ENCODE peak calls at places on chromosomes 3 and 15, in six cellular contexts. One of them, this sample, is unnamed.

GRCh38 chr15:40358492-40359353 is 704 bp downstream of the DISP2 start:
- DNase-seq in PC-3: peak; percentile 27
- DNase-seq in astrocyte: no peak
- DNase-seq in astrocyte of the cerebellum: no peak
- DNase-seq in A549: no peak
- DNase-seq in right atrium auricular region: no peak
- DNase-seq in this sample: no peak

GRCh38 chr15:22979069-22979698 is 984 bp downstream of the CYFIP1 start:
- DNase-seq in PC-3: peak; percentile 71
- DNase-seq in astrocyte: peak; percentile 40
- DNase-seq in astrocyte of the cerebellum: no peak
- DNase-seq in A549: peak; percentile 67
- DNase-seq in right atrium auricular region: peak; percentile 75
- DNase-seq in this sample: no peak

GRCh38 chr15:35674873-35675781 is 129.2 kb upstream of the DPH6 start:
- DNase-seq in PC-3: no peak
- DNase-seq in astrocyte: peak; percentile 39
- DNase-seq in astrocyte of the cerebellum: no peak
- DNase-seq in A549: no peak
- DNase-seq in right atrium auricular region: no peak
- DNase-seq in this sample: peak; percentile 31

GRCh38 chr15:48190932-48191573 is 412 bp upstream of the CTXN2 start:
- DNase-seq in PC-3: peak; percentile 63
- DNase-seq in astrocyte: peak; percentile 51
- DNase-seq in astrocyte of the cerebellum: peak; percentile 65
- DNase-seq in A549: no peak
- DNase-seq in right atrium auricular region: no peak
- DNase-seq in this sample: no peak

GRCh38 chr3:179971280-179971679 is 65.5 kb downstream of the PEX5L start:
- DNase-seq in PC-3: peak; percentile 43
- DNase-seq in astrocyte: no peak
- DNase-seq in astrocyte of the cerebellum: no peak
- DNase-seq in A549: no peak
- DNase-seq in right atrium auricular region: no peak
- DNase-seq in this sample: no peak

GRCh38 chr3:17030956-17031652 is 146.3 kb downstream of the PLCL2 start:
- DNase-seq in PC-3: no peak
- DNase-seq in astrocyte: no peak
- DNase-seq in astrocyte of the cerebellum: no peak
- DNase-seq in A549: no peak
- DNase-seq in right atrium auricular region: no peak
- DNase-seq in this sample: no peak

GRCh38 chr3:127786358-127787070 is 35.8 kb downstream of the MGLL start:
- DNase-seq in PC-3: no peak
- DNase-seq in astrocyte: peak; percentile 38
- DNase-seq in astrocyte of the cerebellum: no peak
- DNase-seq in A549: no peak
- DNase-seq in right atrium auricular region: peak; percentile 78
- DNase-seq in this sample: peak; percentile 55

GRCh38 chr3:184176377-184177330 is 2.0 kb downstream of the AP2M1 start:
- DNase-seq in PC-3: peak; percentile 81
- DNase-seq in astrocyte: peak; percentile 90
- DNase-seq in astrocyte of the cerebellum: peak; percentile 87
- DNase-seq in A549: peak; percentile 64
- DNase-seq in right atrium auricular region: peak; percentile 87
- DNase-seq in this sample: peak; percentile 68

GRCh38 chr3:195312714-195313113 is 41.8 kb upstream of the XXYLT1 start:
- DNase-seq in PC-3: no peak
- DNase-seq in astrocyte: no peak
- DNase-seq in astrocyte of the cerebellum: no peak
- DNase-seq in A549: no peak
- DNase-seq in right atrium auricular region: no peak
- DNase-seq in this sample: no peak

GRCh38 chr15:101165905-101166471 is 85.9 kb downstream of the CHSY1 start:
- DNase-seq in PC-3: no peak
- DNase-seq in astrocyte: no peak
- DNase-seq in astrocyte of the cerebellum: no peak
- DNase-seq in A549: no peak
- DNase-seq in right atrium auricular region: no peak
- DNase-seq in this sample: no peak

GRCh38 chr15:101167791-101168462 is 83.9 kb downstream of the CHSY1 start:
- DNase-seq in PC-3: peak; percentile 93
- DNase-seq in astrocyte: peak; percentile 99
- DNase-seq in astrocyte of the cerebellum: peak; percentile 73
- DNase-seq in A549: no peak
- DNase-seq in right atrium auricular region: peak; percentile 79
- DNase-seq in this sample: peak; percentile 34

GRCh38 chr15:101168463-101168824 is 83.4 kb downstream of the CHSY1 start:
- DNase-seq in PC-3: no peak
- DNase-seq in astrocyte: peak; percentile 94
- DNase-seq in astrocyte of the cerebellum: no peak
- DNase-seq in A549: no peak
- DNase-seq in right atrium auricular region: no peak
- DNase-seq in this sample: no peak

GRCh38 chr15:101168898-101169297 is 83.0 kb downstream of the CHSY1 start:
- DNase-seq in PC-3: no peak
- DNase-seq in astrocyte: no peak
- DNase-seq in astrocyte of the cerebellum: no peak
- DNase-seq in A549: no peak
- DNase-seq in right atrium auricular region: no peak
- DNase-seq in this sample: no peak

DNA sequence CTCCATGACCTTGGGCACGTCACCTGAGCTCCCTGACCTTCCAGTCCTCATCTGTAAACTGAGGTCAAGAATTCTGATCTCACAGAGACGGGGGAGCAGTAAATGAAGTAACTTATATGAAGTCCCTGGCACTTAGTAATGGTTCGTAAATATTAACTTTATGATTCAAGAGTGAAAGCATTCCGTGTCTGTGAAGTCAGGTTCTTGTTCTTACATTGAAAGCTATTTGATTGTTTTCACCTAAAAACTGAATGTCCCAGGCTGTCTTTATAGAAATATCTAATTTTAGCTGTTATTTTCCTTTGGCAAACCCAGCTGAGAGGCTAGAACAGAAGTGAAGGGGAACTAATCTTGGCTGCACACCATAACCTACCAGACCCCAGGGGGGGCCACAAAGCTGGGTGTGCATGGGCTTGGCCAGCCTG is 84.5 kb downstream of the CHSY1 start:
- DNase-seq in PC-3: peak; percentile 53
- DNase-seq in astrocyte: peak; percentile 39
- DNase-seq in astrocyte of the cerebellum: no peak
- DNase-seq in A549: no peak
- DNase-seq in right atrium auricular region: no peak
- DNase-seq in this sample: no peak
- TF ChIP-seq CTCF in PC-3: no peak
- TF ChIP-seq CTCF in astrocyte: no peak
- TF ChIP-seq CTCF in astrocyte of the cerebellum: no peak
- TF ChIP-seq CTCF in A549: no peak
- TF ChIP-seq CTCF in right atrium auricular region: no peak
- TF ChIP-seq CTCF in this sample: no peak

DNA sequence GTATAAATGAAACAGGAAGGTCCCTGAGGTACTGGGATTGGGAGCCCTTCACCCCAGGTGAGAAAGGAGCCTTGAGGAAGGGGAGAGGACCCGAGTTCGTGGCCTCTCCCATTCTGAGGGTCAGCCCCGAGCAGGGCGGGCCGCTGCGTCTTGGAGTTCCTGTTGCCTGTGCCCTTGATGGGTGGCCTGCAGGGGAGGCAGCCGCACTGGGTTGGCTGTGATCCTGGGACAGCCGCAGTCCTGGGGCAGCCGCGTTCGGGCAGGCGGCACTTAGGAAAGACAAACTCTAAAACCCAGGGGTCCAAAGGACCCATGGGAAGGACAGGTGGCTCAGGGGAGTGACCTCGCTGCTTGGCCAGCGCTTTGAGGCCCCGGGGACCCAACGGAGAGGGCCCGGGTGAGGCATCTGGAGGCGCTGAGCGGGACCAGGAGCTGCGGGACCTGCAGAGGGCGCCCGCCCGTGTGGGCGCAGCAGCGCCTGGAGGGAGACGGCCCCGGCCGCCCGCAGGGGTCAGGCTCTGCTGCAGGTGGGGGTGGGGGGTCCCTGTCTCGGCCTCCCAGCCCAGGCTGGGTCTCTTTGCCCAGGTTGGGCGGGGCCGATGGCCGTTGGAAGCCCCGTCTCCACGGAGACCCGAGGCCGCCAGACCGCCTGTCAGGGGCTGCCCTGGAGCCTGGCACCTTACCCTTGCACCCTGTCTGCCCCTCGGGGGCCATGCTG is 65.1 kb downstream of the HMCES start:
- DNase-seq in PC-3: no peak
- DNase-seq in astrocyte: no peak
- DNase-seq in astrocyte of the cerebellum: no peak
- DNase-seq in A549: peak; percentile 44
- DNase-seq in right atrium auricular region: no peak
- DNase-seq in this sample: no peak
- H3K4me3 ChIP-seq in PC-3: no peak overlapping the region
- H3K4me3 ChIP-seq in astrocyte: no peak overlapping the region
- H3K4me3 ChIP-seq in astrocyte of the cerebellum: peak overlapping the region; percentile 19
- H3K4me3 ChIP-seq in A549: peak overlapping the region; percentile 47
- H3K4me3 ChIP-seq in right atrium auricular region: peak overlapping the region; percentile 40
- H3K4me3 ChIP-seq in this sample: peak overlapping the region; percentile 22

DNA sequence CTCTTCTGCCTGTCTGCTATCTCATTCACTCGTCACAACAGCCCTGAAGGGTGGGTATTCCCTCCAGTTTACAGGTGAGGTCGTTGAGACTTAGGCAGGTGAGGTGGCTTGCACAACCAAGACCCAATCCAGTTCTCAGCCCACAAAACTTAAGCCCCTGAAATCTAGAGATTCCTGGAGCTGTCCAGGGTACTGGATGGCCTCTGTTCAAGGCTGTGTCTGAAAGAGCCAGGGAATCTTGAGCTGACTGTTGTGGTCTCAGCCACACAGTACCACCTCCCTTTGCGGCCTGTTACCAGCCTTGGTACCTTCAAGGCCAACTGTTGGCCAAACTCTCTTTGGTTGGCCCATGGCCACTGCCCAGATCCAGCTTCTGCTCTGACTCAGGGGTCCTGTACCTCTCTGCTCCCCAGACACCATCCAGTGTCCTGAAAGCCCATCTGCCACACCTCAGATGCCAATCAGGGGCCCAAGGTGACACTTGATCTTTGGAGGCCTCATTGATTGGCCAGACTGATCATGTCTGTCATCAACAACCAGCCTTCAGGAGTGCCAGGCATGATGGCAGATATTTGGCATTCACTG is 10.9 kb upstream of the FAM107A start:
- DNase-seq in PC-3: peak; percentile 48
- DNase-seq in astrocyte: peak; percentile 19
- DNase-seq in astrocyte of the cerebellum: no peak
- DNase-seq in A549: no peak
- DNase-seq in right atrium auricular region: no peak
- DNase-seq in this sample: no peak
- TF ChIP-seq CTCF in PC-3: no peak
- TF ChIP-seq CTCF in astrocyte: no peak
- TF ChIP-seq CTCF in astrocyte of the cerebellum: no peak
- TF ChIP-seq CTCF in A549: no peak
- TF ChIP-seq CTCF in right atrium auricular region: no peak
- TF ChIP-seq CTCF in this sample: no peak

DNA sequence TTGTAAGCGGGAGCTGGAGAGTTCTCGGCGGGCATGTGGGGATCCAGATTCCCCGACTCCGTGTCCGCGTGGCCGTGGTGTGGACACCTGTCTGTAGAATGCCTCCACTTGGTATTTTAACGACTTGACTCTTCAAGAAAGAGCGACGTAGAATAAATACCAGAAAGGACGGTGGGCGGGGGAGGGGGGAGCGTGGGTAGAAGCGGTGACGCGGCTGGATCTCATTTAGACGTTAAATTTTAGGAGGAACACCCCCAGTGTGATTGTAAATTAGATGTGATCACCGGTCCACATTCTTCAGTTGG is 625 bp upstream of the PYGO1 start:
- DNase-seq in PC-3: peak; percentile 15
- DNase-seq in astrocyte: no peak
- DNase-seq in astrocyte of the cerebellum: no peak
- DNase-seq in A549: no peak
- DNase-seq in right atrium auricular region: no peak
- DNase-seq in this sample: no peak
- H3K4me3 ChIP-seq in PC-3: peak overlapping the region; percentile 62
- H3K4me3 ChIP-seq in astrocyte: peak overlapping the region; percentile 64
- H3K4me3 ChIP-seq in astrocyte of the cerebellum: peak overlapping the region; percentile 65
- H3K4me3 ChIP-seq in A549: peak overlapping the region; percentile 78
- H3K4me3 ChIP-seq in right atrium auricular region: peak overlapping the region; percentile 69
- H3K4me3 ChIP-seq in this sample: peak overlapping the region; percentile 74

DNA sequence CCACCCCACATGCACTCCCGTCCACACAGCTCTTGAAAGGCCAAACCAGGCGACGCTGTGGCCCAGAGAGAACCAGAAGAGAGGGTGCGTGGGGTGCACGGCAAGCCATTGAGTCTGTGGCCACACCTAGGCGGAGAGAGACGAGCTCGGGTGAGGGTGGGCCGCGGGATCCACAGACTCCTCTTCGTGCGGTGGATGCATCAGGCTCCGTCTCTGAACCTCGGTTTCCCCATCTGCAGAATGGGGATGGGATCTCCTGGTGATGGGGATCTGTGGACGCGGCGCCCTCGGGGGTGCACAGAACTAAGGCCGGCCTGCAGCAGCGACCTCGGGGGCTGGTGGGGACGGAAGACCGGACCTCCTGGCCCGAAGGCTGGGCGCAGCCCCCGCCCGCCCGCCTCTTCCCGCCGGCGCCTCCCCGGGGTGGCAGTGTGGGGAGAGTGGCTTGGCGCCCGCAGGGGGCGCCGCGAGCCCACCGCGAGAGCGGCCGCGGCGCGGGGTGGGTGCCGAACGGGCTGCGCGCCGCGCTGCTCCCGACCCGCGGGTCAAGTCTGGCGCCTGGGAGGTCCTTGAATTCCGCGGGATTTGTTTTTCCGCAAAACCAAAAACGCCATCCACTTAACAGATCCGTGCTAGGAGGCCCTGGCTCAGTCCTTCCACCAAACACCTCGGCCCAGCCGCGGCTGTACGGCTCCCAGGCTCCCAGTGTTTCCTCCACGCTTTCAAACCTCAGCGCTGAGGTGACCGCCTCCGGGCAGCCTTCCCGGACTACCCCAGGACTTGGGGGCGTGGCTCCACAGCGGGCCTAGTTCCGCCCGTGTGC is 13.2 kb upstream of the ADPGK start:
- DNase-seq in PC-3: peak; percentile 19
- DNase-seq in astrocyte: no peak
- DNase-seq in astrocyte of the cerebellum: no peak
- DNase-seq in A549: peak; percentile 82
- DNase-seq in right atrium auricular region: no peak
- DNase-seq in this sample: no peak
- TF ChIP-seq CTCF in PC-3: peak; percentile 52
- TF ChIP-seq CTCF in astrocyte: peak; percentile 24
- TF ChIP-seq CTCF in astrocyte of the cerebellum: peak; percentile 35
- TF ChIP-seq CTCF in A549: peak; percentile 98
- TF ChIP-seq CTCF in right atrium auricular region: peak; percentile 80
- TF ChIP-seq CTCF in this sample: no peak

GRCh38 chr3:102595057-102595456 is 160.2 kb downstream of the ZPLD1 start:
- DNase-seq in PC-3: no peak
- DNase-seq in astrocyte: no peak
- DNase-seq in astrocyte of the cerebellum: no peak
- DNase-seq in A549: no peak
- DNase-seq in right atrium auricular region: no peak
- DNase-seq in this sample: no peak

GRCh38 chr3:102593754-102594602 is 159.2 kb downstream of the ZPLD1 start:
- DNase-seq in PC-3: peak; percentile 9
- DNase-seq in astrocyte: peak; percentile 9
- DNase-seq in astrocyte of the cerebellum: no peak
- DNase-seq in A549: no peak
- DNase-seq in right atrium auricular region: no peak
- DNase-seq in this sample: no peak
- H3K4me3 ChIP-seq in PC-3: no peak overlapping the region
- H3K4me3 ChIP-seq in astrocyte: no peak overlapping the region
- H3K4me3 ChIP-seq in astrocyte of the cerebellum: no peak overlapping the region
- H3K4me3 ChIP-seq in A549: no peak overlapping the region
- H3K4me3 ChIP-seq in right atrium auricular region: no peak overlapping the region
- H3K4me3 ChIP-seq in this sample: no peak overlapping the region

This sample was measured in BJ.